ENCODE peak calls at places on chromosome 2, in six cellular contexts. S is bronchial epithelial cell, O is OCI-LY7, D is GM20000, J is brain microvascular endothelial cell, G is BJ. I is an unnamed sample.

GRCh38 chr2:119494163-119494790 is 30.0 kb downstream of the SCTR start:
- DNase-seq in S (no peak), O (no peak), D (no peak), J (no peak), G (no peak), I (no peak)

GRCh38 chr2:106996136-106996769 is 110.3 kb upstream of the ST6GAL2 start:
- DNase-seq in S (no peak), O (no peak), D (no peak), J (no peak), G (no peak), I (no peak)

GRCh38 chr2:237465515-237466227 is 21.4 kb upstream of the MLPH start:
- DNase-seq in S (peak), O (no peak), D (no peak), J (peak), G (peak), I (no peak)

GRCh38 chr2:25567406-25567805 is 106.0 kb downstream of the DTNB start:
- DNase-seq in S (peak), O (peak), D (peak), J (peak), G (peak), I (no peak)

GRCh38 chr2:95039410-95039809 is 13.9 kb downstream of the MAL start:
- DNase-seq in S (no peak), O (no peak), D (no peak), J (no peak), G (no peak), I (no peak)

GRCh38 chr2:55038428-55038827 is 11.8 kb downstream of the RTN4 start:
- DNase-seq in S (no peak), O (peak), D (no peak), J (no peak), G (no peak), I (no peak)

GRCh38 chr2:72919414-72920316 is 2.3 kb downstream of the EMX1 start:
- DNase-seq in S (no peak), O (no peak), D (no peak), J (no peak), G (no peak), I (no peak)

GRCh38 chr2:36473230-36473629 is 117.7 kb downstream of the CRIM1 start:
- DNase-seq in S (peak), O (no peak), D (no peak), J (no peak), G (no peak), I (no peak)

GRCh38 chr2:127675335-127676261 is at the start of gene LIMS2:
- DNase-seq in S (no peak), O (no peak), D (no peak), J (no peak), G (peak), I (peak)

GRCh38 chr2:40431600-40431955 is 20.3 kb downstream of the SLC8A1 start:
- DNase-seq in S (peak), O (no peak), D (no peak), J (peak), G (peak), I (no peak)

GRCh38 chr2:180359522-180360282 is 352.6 kb upstream of the CWC22 start:
- DNase-seq in S (peak), O (peak), D (no peak), J (no peak), G (no peak), I (peak)

GRCh38 chr2:174337337-174338154 is 2.8 kb downstream of the SP9 start:
- DNase-seq in S (no peak), O (peak), D (peak), J (no peak), G (no peak), I (peak)

GRCh38 chr2:88729061-88729745 is 37.7 kb downstream of the RPIA start:
- DNase-seq in S (peak), O (no peak), D (no peak), J (peak), G (peak), I (no peak)

GRCh38 chr2:83069724-83070123 is 1389.4 kb downstream of the SUCLG1 start:
- DNase-seq in S (peak), O (no peak), D (no peak), J (peak), G (no peak), I (no peak)

GRCh38 chr2:84033347-84033974 is 425.6 kb downstream of the SUCLG1 start:
- DNase-seq in S (peak), O (no peak), D (no peak), J (no peak), G (no peak), I (no peak)

GRCh38 chr2:70014959-70015358 is 53.5 kb upstream of the ASPRV1 start:
- DNase-seq in S (no peak), O (no peak), D (no peak), J (no peak), G (no peak), I (no peak)

GRCh38 chr2:200258881-200259576 is 47.5 kb upstream of the SPATS2L start:
- DNase-seq in S (peak), O (no peak), D (no peak), J (no peak), G (no peak), I (no peak)

GRCh38 chr2:224861266-224861665 is 145.1 kb upstream of the CCDC195 start:
- DNase-seq in S (peak), O (no peak), D (no peak), J (no peak), G (no peak), I (no peak)

GRCh38 chr2:5938566-5938896 is 246.3 kb downstream of the SOX11 start:
- DNase-seq in S (no peak), O (no peak), D (no peak), J (no peak), G (no peak), I (no peak)

GRCh38 chr2:146220957-146221356 is 1623.9 kb upstream of the ACVR2A start:
- DNase-seq in S (no peak), O (no peak), D (no peak), J (no peak), G (no peak), I (no peak)

GRCh38 chr2:213089438-213089837 is 62.0 kb downstream of the IKZF2 start:
- DNase-seq in S (no peak), O (no peak), D (no peak), J (peak), G (no peak), I (no peak)

GRCh38 chr2:235521844-235522243 is 28.0 kb downstream of the AGAP1 start:
- DNase-seq in S (peak), O (no peak), D (no peak), J (no peak), G (no peak), I (no peak)

GRCh38 chr2:229815342-229815741 is 101.0 kb upstream of the DNER start:
- DNase-seq in S (no peak), O (no peak), D (no peak), J (peak), G (no peak), I (no peak)

GRCh38 chr2:229815858-229816257 is 101.5 kb upstream of the DNER start:
- DNase-seq in S (peak), O (no peak), D (no peak), J (peak), G (no peak), I (no peak)

GRCh38 chr2:229805559-229805958 is 91.2 kb upstream of the DNER start:
- DNase-seq in S (no peak), O (no peak), D (no peak), J (no peak), G (no peak), I (no peak)

GRCh38 chr2:229810786-229811185 is 96.4 kb upstream of the DNER start:
- DNase-seq in S (no peak), O (no peak), D (no peak), J (no peak), G (peak), I (no peak)
- TF ChIP-seq CTCF in S (no peak), O (no peak), D (no peak), J (no peak), G (peak), I (no peak)

DNA sequence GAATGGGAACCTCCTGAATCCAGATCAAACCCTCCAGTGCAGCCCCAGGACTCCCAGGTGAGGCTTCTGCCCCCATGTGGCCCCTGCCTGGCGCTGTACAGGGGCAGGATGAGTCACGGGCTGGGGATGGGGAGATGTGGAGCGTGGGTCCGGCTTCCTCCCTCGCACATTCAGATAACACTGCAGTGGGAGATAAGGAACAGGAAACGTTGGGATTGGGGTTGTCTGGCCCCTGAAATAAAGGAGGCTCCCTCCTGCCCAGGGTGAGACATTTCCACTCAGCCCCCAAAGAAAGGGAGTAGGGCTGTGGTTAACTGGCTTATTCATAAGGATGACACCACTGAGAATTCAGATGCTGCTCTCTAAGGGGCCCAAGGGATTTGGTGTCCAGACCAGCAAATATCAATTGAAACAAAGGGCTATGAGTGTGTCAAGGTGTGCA is 30.7 kb downstream of the IGFBP5 start:
- DNase-seq in S (peak), O (peak), D (no peak), J (peak), G (no peak), I (no peak)
- TF ChIP-seq CTCF in S (peak), O (peak), D (no peak), J (peak), G (peak), I (no peak)

GRCh38 chr2:217291259-217291658 is 431.4 kb upstream of the TNP1 start:
- DNase-seq in S (no peak), O (no peak), D (no peak), J (no peak), G (no peak), I (no peak)
- TF ChIP-seq CTCF in S (no peak), O (no peak), D (no peak), J (no peak), G (no peak), I (no peak)

DNA sequence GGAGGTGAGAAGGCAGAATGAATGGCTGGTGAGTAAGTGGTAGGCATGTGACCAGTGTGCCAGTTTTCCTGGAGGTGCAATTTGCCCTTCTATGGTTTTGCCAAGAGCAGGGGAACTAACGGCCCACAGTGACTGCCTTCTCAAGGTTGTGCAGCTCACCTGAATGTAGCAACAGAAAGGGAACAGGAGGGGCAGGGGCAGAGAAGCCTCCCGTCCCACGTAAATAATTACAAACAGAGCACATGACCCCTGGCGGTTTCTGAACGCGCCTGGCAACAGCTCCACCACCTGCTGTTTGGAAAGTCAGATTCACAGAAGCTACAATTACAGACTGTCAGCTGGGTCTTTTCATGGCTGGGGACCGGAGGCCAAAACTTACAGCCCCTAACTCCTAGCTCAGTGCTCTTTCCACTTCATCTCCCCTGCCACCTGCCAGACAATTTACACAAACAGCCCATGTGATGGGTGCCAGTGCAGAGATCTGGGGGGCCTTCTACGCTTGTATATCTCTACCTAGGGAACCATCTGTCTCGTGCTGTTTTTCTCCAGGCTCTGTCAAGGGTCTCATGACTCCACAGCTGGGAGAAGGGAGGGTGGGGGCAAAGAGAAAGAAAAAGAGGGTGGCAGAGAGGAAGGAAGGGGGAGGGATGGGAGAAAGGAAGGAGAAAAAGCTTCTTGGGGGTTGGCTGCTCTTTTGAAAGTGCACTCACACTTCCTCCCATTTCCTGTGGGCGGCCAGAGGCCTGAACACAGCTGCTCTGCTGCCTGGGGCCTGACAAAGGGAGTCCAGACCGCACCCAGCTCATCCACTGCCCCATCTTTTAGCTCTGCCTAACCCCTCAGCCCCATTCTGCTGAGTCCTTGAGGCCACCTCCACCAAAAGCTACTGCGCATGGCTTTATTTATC is 69.5 kb downstream of the POLR1A start:
- DNase-seq in S (peak), O (peak), D (peak), J (peak), G (peak), I (peak)
- TF ChIP-seq CTCF in S (peak), O (peak), D (no peak), J (peak), G (peak), I (no peak)

DNA sequence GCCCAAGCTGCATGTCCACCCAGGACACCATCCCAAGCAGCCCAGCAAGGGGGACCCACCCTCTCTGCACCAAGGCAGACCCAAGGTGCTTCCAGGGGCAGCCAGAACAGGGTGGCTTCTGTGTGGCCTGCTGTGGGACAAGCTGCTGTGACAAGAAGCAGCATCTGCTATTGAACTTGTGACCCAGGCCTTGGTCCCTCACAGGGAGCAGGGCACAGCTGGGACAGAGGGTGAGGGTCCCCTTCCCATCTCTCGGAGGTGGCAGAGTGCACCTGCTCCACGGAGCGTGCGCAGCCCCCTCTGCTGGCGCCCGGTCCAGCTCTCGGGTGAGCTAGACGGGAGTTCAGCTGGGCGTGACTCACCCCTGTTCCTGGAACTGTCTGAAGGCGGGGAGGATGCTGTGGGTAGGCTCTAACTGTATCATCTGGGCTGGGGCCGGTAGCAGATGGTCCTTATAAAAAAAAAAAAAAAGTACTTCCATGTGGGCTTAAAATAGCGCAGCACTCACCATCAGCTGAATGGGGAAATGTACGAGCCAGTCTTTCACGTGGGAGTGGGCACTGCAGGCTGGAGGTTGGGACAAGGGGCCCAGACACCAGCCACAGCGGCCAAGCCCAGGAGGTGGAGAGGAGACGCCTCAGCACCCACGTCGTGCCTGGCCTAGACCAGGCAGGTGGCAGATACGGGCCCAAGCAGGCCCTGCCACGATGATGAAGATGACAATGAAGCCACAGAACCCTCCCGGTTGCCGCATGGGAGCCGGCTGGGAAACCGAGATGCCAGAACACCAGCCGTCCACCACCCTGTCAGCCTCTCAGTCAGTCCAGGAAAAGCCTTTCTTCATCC is 136.8 kb upstream of the ID2 start:
- DNase-seq in S (no peak), O (peak), D (peak), J (peak), G (peak), I (peak)
- TF ChIP-seq CTCF in S (no peak), O (peak), D (peak), J (peak), G (peak), I (peak)

DNA sequence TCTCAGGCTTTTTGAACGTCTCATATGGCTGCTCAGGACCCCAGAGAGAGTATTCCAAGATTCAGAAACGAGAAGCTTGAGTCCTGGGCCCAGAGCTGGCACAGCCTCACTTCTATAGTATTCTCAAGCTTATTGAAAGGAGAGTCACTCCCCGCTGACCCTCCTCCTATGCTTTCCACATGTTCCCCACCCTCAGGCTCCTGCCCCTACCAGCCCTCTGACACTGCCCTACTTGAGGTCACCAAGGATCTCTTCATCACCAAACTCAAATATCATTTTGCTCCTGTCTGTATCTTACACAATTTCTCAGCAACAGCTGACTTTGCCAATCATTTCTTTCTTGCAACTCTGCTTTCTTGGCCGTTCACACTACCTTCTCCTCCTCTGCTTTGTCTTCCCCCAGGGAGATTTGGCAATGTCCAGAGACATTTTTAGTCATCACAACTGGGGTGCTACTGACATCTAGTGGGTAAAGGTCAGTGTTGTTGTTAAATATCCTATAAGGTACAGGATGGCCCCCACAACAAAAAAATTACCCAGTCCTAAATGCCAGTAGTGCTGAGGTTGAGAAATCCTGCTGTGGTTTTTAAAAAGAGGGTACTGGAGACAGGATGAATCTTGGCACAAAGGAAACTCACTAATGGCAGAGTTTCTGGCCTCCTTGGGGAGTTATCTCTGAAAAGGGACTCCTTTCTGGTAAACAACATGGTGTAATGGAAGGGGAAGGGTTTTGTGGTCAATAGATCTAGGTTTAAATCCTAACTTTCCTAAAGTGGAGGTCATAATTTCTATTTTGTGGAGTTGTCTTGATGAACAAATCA is 26.9 kb upstream of the INSIG2 start:
- DNase-seq in S (peak), O (peak), D (peak), J (peak), G (no peak), I (no peak)
- TF ChIP-seq CTCF in S (peak), O (peak), D (peak), J (peak), G (peak), I (no peak)